ENCODE peak calls at places on chromosome 10, in seven cellular contexts. N is C1 segment of cervical spinal cord; E is GM04503; B is activated naive CD8-positive, alpha-beta T cell treated with anti-CD3 and anti-CD28 coated beads, Interleukin-2, amount 50 U/mL, for 16 hours; D is trophoblast cell; Y is skeletal muscle cell; V is heart right ventricle. C is an unnamed sample.

GRCh38 chr10:124996127-124996853 is 54.4 kb downstream of the ZRANB1 start:
- DNase-seq in D (no peak), N (no peak), Y (no peak), V (no peak), E (no peak), B (no peak), C (no peak)

GRCh38 chr10:35613107-35613440 is 7.9 kb downstream of the GJD4 start:
- DNase-seq in V (no peak), D (no peak), B (no peak), N (no peak), E (no peak), Y (no peak), C (no peak)

GRCh38 chr10:132506711-132507466 is 30.7 kb upstream of the INPP5A start:
- DNase-seq in V (no peak), E (peak), N (no peak), B (no peak), D (no peak), Y (no peak), C (peak)

GRCh38 chr10:128069351-128070051 is 56.7 kb downstream of the MKI67 start:
- DNase-seq in D (peak), Y (peak), B (peak), V (peak), E (peak), N (no peak), C (peak)

GRCh38 chr10:113221756-113222168 is 271.7 kb downstream of the TCF7L2 start:
- DNase-seq in E (no peak), N (no peak), V (no peak), B (no peak), Y (no peak), D (no peak), C (no peak)

GRCh38 chr10:32931593-32931992 is 26.4 kb downstream of the ITGB1 start:
- DNase-seq in Y (no peak), E (no peak), V (no peak), N (no peak), D (no peak), B (no peak), C (no peak)

GRCh38 chr10:34666008-34666700 is 148.9 kb downstream of the PARD3 start:
- DNase-seq in Y (peak), V (no peak), N (no peak), E (peak), D (peak), B (no peak), C (peak)

GRCh38 chr10:67175354-67175753 is 249.5 kb downstream of the LRRTM3 start:
- DNase-seq in N (no peak), B (no peak), D (no peak), V (no peak), E (no peak), Y (no peak), C (no peak)

GRCh38 chr10:49761789-49762565 is at the start of gene OGDHL:
- DNase-seq in V (peak), N (no peak), Y (peak), B (peak), D (no peak), E (no peak), C (no peak)

GRCh38 chr10:118778727-118779126 is 24.0 kb upstream of the CACUL1 start:
- DNase-seq in Y (no peak), E (no peak), D (no peak), V (no peak), B (no peak), N (no peak), C (no peak)

GRCh38 chr10:71893920-71894319 is 42.9 kb upstream of the PSAP start:
- DNase-seq in Y (no peak), E (no peak), N (no peak), V (no peak), B (no peak), D (no peak), C (no peak)

GRCh38 chr10:67976292-67977245 is 92.1 kb downstream of the SIRT1 start:
- DNase-seq in Y (no peak), N (no peak), E (no peak), V (peak), B (no peak), D (no peak), C (no peak)

GRCh38 chr10:101139421-101139911 is 8.4 kb downstream of the TLX1 start:
- DNase-seq in N (no peak), Y (no peak), B (no peak), V (no peak), D (no peak), E (no peak), C (no peak)

GRCh38 chr10:17340144-17340829 is 112.2 kb downstream of the VIM start:
- DNase-seq in N (no peak), B (no peak), Y (no peak), V (no peak), D (peak), E (no peak), C (no peak)

GRCh38 chr10:116444527-116445142 is 17.0 kb downstream of the PNLIPRP3 start:
- DNase-seq in N (no peak), D (peak), E (no peak), Y (no peak), V (no peak), B (no peak), C (no peak)